ENCODE peak calls at places on chromosomes 12 and 14, in nine cellular contexts. One of them, this sample, is unnamed. For H4K20me1, the result is how much of the 10 kb centered on the place peaks cover.

GRCh38 chr12:96141216-96141944 is 52.8 kb upstream of the ELK3 start:
- DNase-seq in PC-3: no peak
- DNase-seq in GM12878: no peak
- DNase-seq in PC-9: no peak
- DNase-seq in HepG2: peak
- DNase-seq in astrocyte: peak
- DNase-seq in GM23338: no peak
- DNase-seq in fibroblast of lung: peak
- DNase-seq in K562: peak
- DNase-seq in this sample: no peak

GRCh38 chr12:15707516-15708199 is 81.5 kb downstream of the EPS8 start:
- DNase-seq in GM12878: no peak
- DNase-seq in K562: no peak
- DNase-seq in GM23338: no peak
- DNase-seq in astrocyte: peak
- DNase-seq in PC-3: no peak
- DNase-seq in PC-9: no peak
- DNase-seq in HepG2: no peak
- DNase-seq in fibroblast of lung: no peak
- DNase-seq in this sample: no peak

GRCh38 chr12:112131686-112132085 is 6.3 kb downstream of the TRAFD1 start:
- DNase-seq in astrocyte: no peak
- DNase-seq in PC-3: no peak
- DNase-seq in GM12878: no peak
- DNase-seq in PC-9: no peak
- DNase-seq in GM23338: no peak
- DNase-seq in K562: no peak
- DNase-seq in HepG2: no peak
- DNase-seq in fibroblast of lung: no peak
- DNase-seq in this sample: no peak

GRCh38 chr12:47767197-47767724 is 5.8 kb upstream of the SLC48A1 start:
- DNase-seq in PC-9: peak
- DNase-seq in GM12878: no peak
- DNase-seq in HepG2: peak
- DNase-seq in fibroblast of lung: peak
- DNase-seq in astrocyte: no peak
- DNase-seq in K562: peak
- DNase-seq in PC-3: peak
- DNase-seq in GM23338: peak
- DNase-seq in this sample: peak

GRCh38 chr12:6961695-6962284 is 8.7 kb downstream of the PHB2 start:
- DNase-seq in HepG2: peak
- DNase-seq in GM12878: no peak
- DNase-seq in GM23338: peak
- DNase-seq in K562: peak
- DNase-seq in astrocyte: peak
- DNase-seq in PC-9: no peak
- DNase-seq in PC-3: peak
- DNase-seq in fibroblast of lung: peak
- DNase-seq in this sample: no peak

GRCh38 chr12:49188205-49188915 is 520 bp downstream of the TUBA1A start:
- DNase-seq in GM12878: no peak
- DNase-seq in K562: peak
- DNase-seq in GM23338: peak
- DNase-seq in astrocyte: peak
- DNase-seq in PC-3: peak
- DNase-seq in fibroblast of lung: peak
- DNase-seq in HepG2: peak
- DNase-seq in PC-9: peak
- DNase-seq in this sample: peak

GRCh38 chr14:82855912-82856381 is 1322.3 kb upstream of the SEL1L start:
- DNase-seq in GM23338: peak
- DNase-seq in fibroblast of lung: peak
- DNase-seq in K562: no peak
- DNase-seq in PC-9: no peak
- DNase-seq in PC-3: peak
- DNase-seq in astrocyte: peak
- DNase-seq in HepG2: no peak
- DNase-seq in GM12878: no peak
- DNase-seq in this sample: no peak

GRCh38 chr14:83575301-83575700 is 1954.6 kb upstream of the FLRT2 start:
- DNase-seq in GM23338: no peak
- DNase-seq in PC-9: no peak
- DNase-seq in HepG2: no peak
- DNase-seq in fibroblast of lung: peak
- DNase-seq in K562: no peak
- DNase-seq in GM12878: no peak
- DNase-seq in PC-3: no peak
- DNase-seq in astrocyte: no peak
- DNase-seq in this sample: no peak

GRCh38 chr12:45907955-45908354 is 82.4 kb downstream of the SCAF11 start:
- DNase-seq in K562: no peak
- DNase-seq in PC-9: no peak
- DNase-seq in HepG2: no peak
- DNase-seq in GM12878: peak
- DNase-seq in fibroblast of lung: no peak
- DNase-seq in GM23338: no peak
- DNase-seq in PC-3: no peak
- DNase-seq in astrocyte: no peak
- DNase-seq in this sample: no peak

DNA sequence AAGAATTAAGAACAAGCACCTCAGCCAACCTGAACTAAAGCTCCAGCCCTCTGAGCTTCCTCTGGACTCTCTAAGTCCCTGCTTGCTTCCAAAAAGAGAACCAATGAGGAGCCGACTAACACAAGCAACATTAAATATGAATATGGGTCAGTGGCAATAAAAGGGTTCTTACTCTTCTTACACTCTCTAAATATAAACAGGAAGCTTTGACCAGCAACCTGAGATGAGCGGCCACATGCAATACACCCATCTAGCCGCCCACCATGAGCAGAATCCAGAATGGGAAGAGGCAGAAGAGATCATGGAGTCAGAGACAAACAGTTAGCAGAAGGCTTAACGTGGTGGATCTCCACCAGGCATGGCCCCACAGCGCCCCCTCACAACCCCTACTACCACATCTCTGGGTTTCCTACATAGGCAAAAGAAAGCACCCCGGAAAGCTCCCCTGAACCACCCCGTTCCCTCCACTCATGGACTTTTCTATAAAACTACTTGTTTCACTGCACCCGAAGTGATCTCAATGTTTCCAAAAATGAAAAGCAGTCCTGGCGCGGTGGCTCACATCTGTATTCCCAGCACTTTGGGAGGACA is 59.4 kb downstream of the TTC7B start:
- DNase-seq in fibroblast of lung: no peak
- DNase-seq in PC-3: no peak
- DNase-seq in HepG2: no peak
- DNase-seq in K562: no peak
- DNase-seq in PC-9: no peak
- DNase-seq in GM23338: peak
- DNase-seq in GM12878: no peak
- DNase-seq in astrocyte: no peak
- DNase-seq in this sample: no peak
- TF ChIP-seq CTCF in fibroblast of lung: no peak
- TF ChIP-seq CTCF in PC-3: no peak
- TF ChIP-seq CTCF in HepG2: peak
- TF ChIP-seq CTCF in K562: peak
- TF ChIP-seq CTCF in PC-9: no peak
- TF ChIP-seq CTCF in GM23338: peak
- TF ChIP-seq CTCF in GM12878: no peak
- TF ChIP-seq CTCF in astrocyte: peak
- TF ChIP-seq CTCF in this sample: peak

DNA sequence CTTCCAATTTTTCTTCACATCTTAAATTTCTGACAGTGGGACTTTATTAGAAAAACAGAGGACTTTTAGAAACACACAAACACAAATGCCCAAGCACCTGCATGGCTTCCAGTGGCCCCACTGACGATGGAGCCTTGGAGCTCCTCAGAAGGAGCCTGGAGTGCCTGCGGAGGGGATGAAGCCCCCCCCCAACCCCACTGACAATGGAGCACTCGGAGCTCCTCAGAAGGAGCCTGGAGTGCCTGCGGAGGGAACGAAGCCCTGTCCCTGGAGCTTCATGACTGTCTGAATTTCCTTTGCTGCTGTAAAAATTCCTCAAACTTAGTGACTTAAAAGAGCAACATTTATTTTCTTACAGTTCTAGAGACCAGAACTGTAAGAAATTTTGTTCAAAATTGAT is 80.1 kb upstream of the VRK1 start:
- DNase-seq in PC-3: no peak
- DNase-seq in GM12878: no peak
- DNase-seq in K562: no peak
- DNase-seq in HepG2: no peak
- DNase-seq in fibroblast of lung: no peak
- DNase-seq in astrocyte: no peak
- DNase-seq in GM23338: peak
- DNase-seq in PC-9: no peak
- DNase-seq in this sample: no peak
- H4K20me1 ChIP-seq in PC-3: under half
- H4K20me1 ChIP-seq in GM12878: under half
- H4K20me1 ChIP-seq in K562: under half
- H4K20me1 ChIP-seq in HepG2: under half
- H4K20me1 ChIP-seq in fibroblast of lung: under half
- H4K20me1 ChIP-seq in astrocyte: under half
- H4K20me1 ChIP-seq in GM23338: under half
- H4K20me1 ChIP-seq in PC-9: under half
- H4K20me1 ChIP-seq in this sample: under half

DNA sequence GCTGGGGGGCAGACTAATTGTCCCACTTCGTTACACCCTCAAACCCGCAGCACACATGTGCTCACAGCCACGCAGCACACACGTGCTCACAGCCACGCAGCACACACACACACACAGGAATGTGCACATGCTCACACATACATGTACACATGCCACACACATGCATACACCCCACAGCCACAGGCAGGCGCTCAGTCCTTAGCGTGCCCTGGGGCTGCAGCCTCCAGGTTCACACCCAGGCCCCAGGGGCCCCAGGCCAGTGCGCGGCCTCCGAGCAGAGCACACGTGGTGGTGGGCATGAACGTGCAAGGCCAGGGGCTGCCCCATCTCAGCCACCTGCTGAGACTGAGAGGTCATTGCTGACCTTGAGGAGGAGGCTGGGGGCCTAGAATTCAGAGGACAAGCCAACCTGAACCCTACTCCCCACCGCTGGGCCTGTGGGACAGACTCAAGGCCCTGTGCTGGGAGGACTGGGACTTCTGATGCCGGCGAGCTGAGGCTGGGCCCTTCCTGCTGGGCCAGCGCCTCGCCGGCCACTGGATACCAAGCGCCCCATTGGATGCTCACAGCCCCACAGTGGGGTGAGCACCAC is 15.7 kb downstream of the TRMT61A start:
- DNase-seq in PC-9: no peak
- DNase-seq in GM23338: no peak
- DNase-seq in astrocyte: no peak
- DNase-seq in PC-3: no peak
- DNase-seq in fibroblast of lung: no peak
- DNase-seq in GM12878: no peak
- DNase-seq in K562: no peak
- DNase-seq in HepG2: no peak
- DNase-seq in this sample: no peak
- TF ChIP-seq EZH2 in PC-9: no peak
- TF ChIP-seq EZH2 in GM23338: no peak
- TF ChIP-seq EZH2 in astrocyte: no peak
- TF ChIP-seq EZH2 in PC-3: no peak
- TF ChIP-seq EZH2 in fibroblast of lung: no peak
- TF ChIP-seq EZH2 in GM12878: no peak
- TF ChIP-seq EZH2 in K562: no peak
- TF ChIP-seq EZH2 in HepG2: no peak
- TF ChIP-seq EZH2 in this sample: no peak

GRCh38 chr14:104821971-104822608 is 21.2 kb downstream of the ZBTB42 start:
- DNase-seq in GM12878: no peak
- DNase-seq in PC-3: no peak
- DNase-seq in fibroblast of lung: no peak
- DNase-seq in GM23338: no peak
- DNase-seq in astrocyte: no peak
- DNase-seq in HepG2: no peak
- DNase-seq in K562: no peak
- DNase-seq in PC-9: peak
- DNase-seq in this sample: no peak

GRCh38 chr14:104819361-104819771 is 18.5 kb downstream of the ZBTB42 start:
- DNase-seq in PC-3: no peak
- DNase-seq in PC-9: no peak
- DNase-seq in GM23338: no peak
- DNase-seq in astrocyte: no peak
- DNase-seq in HepG2: no peak
- DNase-seq in K562: no peak
- DNase-seq in fibroblast of lung: no peak
- DNase-seq in GM12878: no peak
- DNase-seq in this sample: no peak

GRCh38 chr14:104821229-104821945 is 20.5 kb downstream of the ZBTB42 start:
- DNase-seq in K562: no peak
- DNase-seq in GM12878: no peak
- DNase-seq in fibroblast of lung: peak
- DNase-seq in PC-3: no peak
- DNase-seq in astrocyte: no peak
- DNase-seq in GM23338: no peak
- DNase-seq in HepG2: no peak
- DNase-seq in PC-9: peak
- DNase-seq in this sample: no peak

GRCh38 chr14:104818714-104819161 is 17.8 kb downstream of the ZBTB42 start:
- DNase-seq in K562: no peak
- DNase-seq in GM23338: no peak
- DNase-seq in astrocyte: no peak
- DNase-seq in GM12878: no peak
- DNase-seq in PC-9: peak
- DNase-seq in HepG2: no peak
- DNase-seq in PC-3: no peak
- DNase-seq in fibroblast of lung: no peak
- DNase-seq in this sample: no peak

GRCh38 chr14:104820669-104821228 is 19.8 kb downstream of the ZBTB42 start:
- DNase-seq in K562: no peak
- DNase-seq in PC-3: no peak
- DNase-seq in GM12878: no peak
- DNase-seq in fibroblast of lung: peak
- DNase-seq in PC-9: peak
- DNase-seq in astrocyte: peak
- DNase-seq in GM23338: peak
- DNase-seq in HepG2: peak
- DNase-seq in this sample: no peak
- TF ChIP-seq CTCF in K562: peak
- TF ChIP-seq CTCF in PC-3: no peak
- TF ChIP-seq CTCF in GM12878: no peak
- TF ChIP-seq CTCF in fibroblast of lung: peak
- TF ChIP-seq CTCF in PC-9: no peak
- TF ChIP-seq CTCF in astrocyte: peak
- TF ChIP-seq CTCF in GM23338: peak
- TF ChIP-seq CTCF in HepG2: peak
- TF ChIP-seq CTCF in this sample: no peak

This sample was measured in DND-41.